ENCODE peak calls at places on chromosome 15, in seven cellular contexts. G is NCI-H446; L is HT-29; M is T follicular helper cell; E is activated naive CD8-positive, alpha-beta T cell treated with anti-CD3 and anti-CD28 coated beads for 36 hours; T is NCI-H1092 treated with DMSO at 0.1 percent for 48 hours; C is cardiac muscle cell. N is an unnamed sample.

GRCh38 chr15:95394186-95395067 is 936.1 kb upstream of the NR2F2 start:
- DNase-seq in G (no peak), L (no peak), M (no peak), E (no peak), T (no peak), C (peak), N (no peak)

GRCh38 chr15:44668925-44669324 is 5.5 kb upstream of the SPG11 start:
- DNase-seq in G (no peak), L (no peak), M (no peak), E (no peak), T (no peak), C (no peak), N (no peak)

GRCh38 chr15:63338170-63338569 is 43.5 kb downstream of the CA12 start:
- DNase-seq in G (no peak), L (no peak), M (no peak), E (no peak), T (no peak), C (peak), N (peak)

GRCh38 chr15:31271224-31271635 is 55.4 kb upstream of the KLF13 start:
- DNase-seq in G (no peak), L (no peak), M (no peak), E (no peak), T (no peak), C (no peak), N (no peak)

GRCh38 chr15:31389576-31389975 is 62.9 kb downstream of the KLF13 start:
- DNase-seq in G (no peak), L (no peak), M (no peak), E (no peak), T (no peak), C (no peak), N (no peak)

GRCh38 chr15:98428253-98428989 is 219.9 kb upstream of the IGF1R start:
- DNase-seq in G (no peak), L (peak), M (peak), E (peak), T (peak), C (peak), N (peak)

GRCh38 chr15:38868326-38869114 is 303.9 kb upstream of the RASGRP1 start:
- DNase-seq in G (no peak), L (peak), M (no peak), E (no peak), T (no peak), C (peak), N (peak)

GRCh38 chr15:88637841-88638625 is 783 bp upstream of the ISG20 start:
- DNase-seq in G (no peak), L (peak), M (no peak), E (no peak), T (no peak), C (no peak), N (no peak)

GRCh38 chr15:60507596-60508424 is 28.9 kb upstream of the ICE2 start:
- DNase-seq in G (peak), L (peak), M (peak), E (peak), T (peak), C (peak), N (peak)

GRCh38 chr15:68417897-68418296 is 14.1 kb downstream of the ITGA11 start:
- DNase-seq in G (no peak), L (no peak), M (no peak), E (no peak), T (no peak), C (peak), N (no peak)

GRCh38 chr15:90882781-90883525 is 1.4 kb upstream of the FES start:
- DNase-seq in G (no peak), L (no peak), M (no peak), E (no peak), T (no peak), C (no peak), N (no peak)

GRCh38 chr15:42090375-42090774 is 4.0 kb downstream of the PLA2G4D start:
- DNase-seq in G (no peak), L (no peak), M (no peak), E (no peak), T (no peak), C (no peak), N (no peak)

GRCh38 chr15:57961919-57962318 is 103.6 kb downstream of the ALDH1A2 start:
- DNase-seq in G (no peak), L (no peak), M (no peak), E (no peak), T (no peak), C (peak), N (no peak)

GRCh38 chr15:35362195-35362829 is 183.7 kb downstream of the DPH6 start:
- DNase-seq in G (no peak), L (no peak), M (no peak), E (no peak), T (no peak), C (peak), N (no peak)

GRCh38 chr15:22979699-22980188 is 424 bp downstream of the CYFIP1 start:
- DNase-seq in G (no peak), L (no peak), M (no peak), E (peak), T (no peak), C (peak), N (peak)

GRCh38 chr15:39783244-39783820 is 691 bp upstream of the FSIP1 start:
- DNase-seq in G (no peak), L (no peak), M (no peak), E (no peak), T (no peak), C (peak), N (no peak)

GRCh38 chr15:35437157-35437556 is 108.8 kb downstream of the DPH6 start:
- DNase-seq in G (no peak), L (no peak), M (no peak), E (no peak), T (no peak), C (peak), N (no peak)

GRCh38 chr15:66825731-66826130 is 123.7 kb downstream of the SMAD6 start:
- DNase-seq in G (no peak), L (no peak), M (no peak), E (no peak), T (no peak), C (no peak), N (no peak)

GRCh38 chr15:53384417-53384816 is 375.0 kb downstream of the WDR72 start:
- DNase-seq in G (no peak), L (peak), M (no peak), E (no peak), T (no peak), C (no peak), N (peak)

GRCh38 chr15:60535743-60536142 is 56.8 kb upstream of the ICE2 start:
- DNase-seq in G (no peak), L (no peak), M (no peak), E (no peak), T (no peak), C (no peak), N (no peak)

GRCh38 chr15:83998486-83998885 is 237.1 kb upstream of the GOLGA6L4 start:
- DNase-seq in G (no peak), L (no peak), M (no peak), E (no peak), T (no peak), C (no peak), N (no peak)

GRCh38 chr15:90917569-90917968 is 14.5 kb downstream of the MAN2A2 start:
- DNase-seq in G (no peak), L (no peak), M (no peak), E (no peak), T (no peak), C (no peak), N (no peak)

GRCh38 chr15:77983708-77984445 is 93.6 kb downstream of the TBC1D2B start:
- DNase-seq in G (no peak), L (no peak), M (no peak), E (no peak), T (no peak), C (no peak), N (peak)

GRCh38 chr15:70703066-70703465 is 60.3 kb downstream of the UACA start:
- DNase-seq in G (no peak), L (no peak), M (no peak), E (no peak), T (no peak), C (no peak), N (no peak)

GRCh38 chr15:50800715-50801114 is 35.2 kb upstream of the SPPL2A start:
- DNase-seq in G (no peak), L (no peak), M (no peak), E (no peak), T (no peak), C (no peak), N (no peak)

GRCh38 chr15:69403611-69404010 is 10.5 kb upstream of the KIF23 start:
- DNase-seq in G (no peak), L (no peak), M (no peak), E (no peak), T (no peak), C (peak), N (no peak)

GRCh38 chr15:51299187-51300015 is 39.0 kb downstream of the CYP19A1 start:
- DNase-seq in G (no peak), L (no peak), M (no peak), E (no peak), T (peak), C (no peak), N (no peak)

GRCh38 chr15:52076889-52077781 is 35.4 kb downstream of the BCL2L10 start:
- DNase-seq in G (no peak), L (no peak), M (no peak), E (no peak), T (no peak), C (peak), N (no peak)

GRCh38 chr15:82640672-82641071 is 6.5 kb downstream of the CPEB1 start:
- DNase-seq in G (no peak), L (no peak), M (no peak), E (no peak), T (no peak), C (no peak), N (no peak)

GRCh38 chr15:58066042-58066867 is 744 bp upstream of the ALDH1A2 start:
- DNase-seq in G (no peak), L (no peak), M (no peak), E (peak), T (no peak), C (peak), N (peak)

GRCh38 chr15:86080302-86080701 is 631 bp downstream of the AGBL1 start:
- DNase-seq in G (no peak), L (no peak), M (no peak), E (no peak), T (no peak), C (no peak), N (no peak)

GRCh38 chr15:100766225-100767001 is 113.2 kb upstream of the ALDH1A3 start:
- DNase-seq in G (no peak), L (no peak), M (no peak), E (no peak), T (no peak), C (peak), N (no peak)

N was measured in Calu3.